ENCODE peak calls at places on chromosomes 16 and 17, in eight cellular contexts. K, D, B, S, U, J, Q and W are unnamed samples.

GRCh38 chr17:17033466-17033865 is 8.8 kb upstream of the MPRIP start:
- DNase-seq in K (no peak), D (no peak), B (no peak), S (no peak), U (no peak), J (no peak), Q (no peak), W (no peak)

GRCh38 chr17:64130559-64131001 is 636 bp upstream of the ERN1 start:
- DNase-seq in K (peak), D (no peak), B (peak), S (peak), U (peak), J (peak), Q (no peak), W (no peak)

GRCh38 chr16:83682858-83683235 is 124.9 kb upstream of the HSBP1 start:
- DNase-seq in K (no peak), D (no peak), B (no peak), S (no peak), U (no peak), J (no peak), Q (no peak), W (no peak)

GRCh38 chr17:49443862-49444261 is 29.2 kb upstream of the PHB1 start:
- DNase-seq in K (no peak), D (no peak), B (peak), S (peak), U (no peak), J (peak), Q (no peak), W (no peak)

GRCh38 chr17:75742337-75742736 is 21.1 kb downstream of the ITGB4 start:
- DNase-seq in K (no peak), D (no peak), B (no peak), S (no peak), U (no peak), J (no peak), Q (no peak), W (no peak)

GRCh38 chr16:35142809-35143192 is 1683.4 kb downstream of the TP53TG3F start:
- DNase-seq in K (no peak), D (no peak), B (no peak), S (no peak), U (no peak), J (no peak), Q (no peak), W (no peak)

GRCh38 chr17:79574108-79574507 is 36.7 kb downstream of the RBFOX3 start:
- DNase-seq in K (no peak), D (no peak), B (no peak), S (peak), U (no peak), J (peak), Q (no peak), W (no peak)

GRCh38 chr16:81900456-81900855 is 110.8 kb downstream of the SDR42E1 start:
- DNase-seq in K (no peak), D (no peak), B (no peak), S (no peak), U (no peak), J (no peak), Q (no peak), W (no peak)

GRCh38 chr17:17784599-17785264 is 52.1 kb downstream of the SREBF1 start:
- DNase-seq in K (peak), D (no peak), B (no peak), S (peak), U (peak), J (no peak), Q (no peak), W (peak)

GRCh38 chr17:68085751-68086445 is 50.4 kb downstream of the KPNA2 start:
- DNase-seq in K (peak), D (no peak), B (peak), S (no peak), U (no peak), J (no peak), Q (no peak), W (peak)

GRCh38 chr17:32673964-32674363 is 187.2 kb downstream of the CDK5R1 start:
- DNase-seq in K (no peak), D (no peak), B (no peak), S (no peak), U (no peak), J (peak), Q (no peak), W (no peak)

GRCh38 chr17:57889252-57889651 is 39.4 kb upstream of the MRPS23 start:
- DNase-seq in K (no peak), D (no peak), B (no peak), S (no peak), U (no peak), J (no peak), Q (no peak), W (no peak)

GRCh38 chr16:72689851-72690250 is 358.1 kb downstream of the ZFHX3 start:
- DNase-seq in K (no peak), D (no peak), B (peak), S (no peak), U (no peak), J (peak), Q (no peak), W (no peak)

GRCh38 chr16:79307214-79307613 is 293.3 kb downstream of the MAF start:
- DNase-seq in K (peak), D (no peak), B (no peak), S (no peak), U (no peak), J (no peak), Q (no peak), W (no peak)

GRCh38 chr17:72420775-72421127 is 299.9 kb downstream of the SOX9 start:
- DNase-seq in K (no peak), D (no peak), B (no peak), S (no peak), U (no peak), J (no peak), Q (no peak), W (peak)

GRCh38 chr17:78121801-78122220 is 6.7 kb downstream of the TMC6 start:
- DNase-seq in K (no peak), D (no peak), B (no peak), S (no peak), U (no peak), J (no peak), Q (no peak), W (no peak)

GRCh38 chr17:42760652-42761581 is at the start of gene RAMP2:
- DNase-seq in K (no peak), D (no peak), B (peak), S (no peak), U (no peak), J (no peak), Q (peak), W (peak)

GRCh38 chr17:76713765-76714164 is 3.0 kb upstream of the MXRA7 start:
- DNase-seq in K (no peak), D (no peak), B (no peak), S (no peak), U (no peak), J (no peak), Q (no peak), W (no peak)

GRCh38 chr16:82699711-82700495 is 73.1 kb downstream of the CDH13 start:
- DNase-seq in K (peak), D (no peak), B (peak), S (peak), U (no peak), J (peak), Q (no peak), W (no peak)

GRCh38 chr17:73189417-73190099 is 3.3 kb upstream of the COG1 start:
- DNase-seq in K (peak), D (peak), B (peak), S (peak), U (no peak), J (peak), Q (peak), W (peak)

GRCh38 chr16:79758615-79759346 is 158.2 kb upstream of the MAF start:
- DNase-seq in K (no peak), D (no peak), B (no peak), S (no peak), U (no peak), J (no peak), Q (no peak), W (no peak)

GRCh38 chr16:71254832-71255560 is 24.5 kb upstream of the HYDIN start:
- DNase-seq in K (peak), D (no peak), B (no peak), S (no peak), U (no peak), J (no peak), Q (no peak), W (no peak)